ENCODE peak calls at places on chromosomes 6 and 20, in eight cellular contexts. One of them, this sample, is unnamed.

GRCh38 chr6:32888576-32888975 is 34.6 kb downstream of the PSMB9 start:
- DNase-seq in body of pancreas: no peak
- DNase-seq in nephron progenitor cell: no peak
- DNase-seq in stimulated activated naive CD8-positive, alpha-beta T cell treated with anti-CD3 and anti-CD28 coated beads, Interleukin-15, amount 100 ng/mL, for 72 hours: no peak
- DNase-seq in CD4-positive, CD25-positive, alpha-beta regulatory T cell: no peak
- DNase-seq in GM03348: no peak
- DNase-seq in T1000: no peak
- DNase-seq in HCT116: no peak
- DNase-seq in this sample: no peak

GRCh38 chr20:45981261-45981660 is 9.3 kb upstream of the ZNF335 start:
- DNase-seq in GM03348: no peak
- DNase-seq in HCT116: no peak
- DNase-seq in stimulated activated naive CD8-positive, alpha-beta T cell treated with anti-CD3 and anti-CD28 coated beads, Interleukin-15, amount 100 ng/mL, for 72 hours: no peak
- DNase-seq in nephron progenitor cell: no peak
- DNase-seq in body of pancreas: no peak
- DNase-seq in CD4-positive, CD25-positive, alpha-beta regulatory T cell: no peak
- DNase-seq in T1000: no peak
- DNase-seq in this sample: no peak

GRCh38 chr20:10453241-10453640 is 18.1 kb downstream of the SLX4IP start:
- DNase-seq in HCT116: no peak
- DNase-seq in GM03348: no peak
- DNase-seq in body of pancreas: no peak
- DNase-seq in stimulated activated naive CD8-positive, alpha-beta T cell treated with anti-CD3 and anti-CD28 coated beads, Interleukin-15, amount 100 ng/mL, for 72 hours: peak
- DNase-seq in T1000: no peak
- DNase-seq in nephron progenitor cell: no peak
- DNase-seq in CD4-positive, CD25-positive, alpha-beta regulatory T cell: peak
- DNase-seq in this sample: no peak

GRCh38 chr6:102813489-102814275 is 1420.2 kb downstream of the GRIK2 start:
- DNase-seq in body of pancreas: no peak
- DNase-seq in CD4-positive, CD25-positive, alpha-beta regulatory T cell: no peak
- DNase-seq in nephron progenitor cell: no peak
- DNase-seq in T1000: no peak
- DNase-seq in stimulated activated naive CD8-positive, alpha-beta T cell treated with anti-CD3 and anti-CD28 coated beads, Interleukin-15, amount 100 ng/mL, for 72 hours: no peak
- DNase-seq in GM03348: no peak
- DNase-seq in HCT116: peak
- DNase-seq in this sample: no peak

GRCh38 chr20:10705801-10706459 is 32.1 kb upstream of the JAG1 start:
- DNase-seq in body of pancreas: no peak
- DNase-seq in stimulated activated naive CD8-positive, alpha-beta T cell treated with anti-CD3 and anti-CD28 coated beads, Interleukin-15, amount 100 ng/mL, for 72 hours: no peak
- DNase-seq in CD4-positive, CD25-positive, alpha-beta regulatory T cell: no peak
- DNase-seq in GM03348: no peak
- DNase-seq in T1000: no peak
- DNase-seq in nephron progenitor cell: no peak
- DNase-seq in HCT116: peak
- DNase-seq in this sample: no peak

GRCh38 chr6:89888871-89889270 is 5.4 kb upstream of the GJA10 start:
- DNase-seq in GM03348: no peak
- DNase-seq in body of pancreas: no peak
- DNase-seq in stimulated activated naive CD8-positive, alpha-beta T cell treated with anti-CD3 and anti-CD28 coated beads, Interleukin-15, amount 100 ng/mL, for 72 hours: no peak
- DNase-seq in T1000: no peak
- DNase-seq in HCT116: no peak
- DNase-seq in CD4-positive, CD25-positive, alpha-beta regulatory T cell: peak
- DNase-seq in nephron progenitor cell: no peak
- DNase-seq in this sample: no peak

GRCh38 chr6:154169193-154169847 is 130.3 kb downstream of the OPRM1 start:
- DNase-seq in HCT116: no peak
- DNase-seq in stimulated activated naive CD8-positive, alpha-beta T cell treated with anti-CD3 and anti-CD28 coated beads, Interleukin-15, amount 100 ng/mL, for 72 hours: peak
- DNase-seq in T1000: no peak
- DNase-seq in nephron progenitor cell: no peak
- DNase-seq in GM03348: no peak
- DNase-seq in body of pancreas: no peak
- DNase-seq in CD4-positive, CD25-positive, alpha-beta regulatory T cell: no peak
- DNase-seq in this sample: no peak

GRCh38 chr6:40583694-40584093 is 3.5 kb downstream of the LRFN2 start:
- DNase-seq in CD4-positive, CD25-positive, alpha-beta regulatory T cell: no peak
- DNase-seq in nephron progenitor cell: no peak
- DNase-seq in stimulated activated naive CD8-positive, alpha-beta T cell treated with anti-CD3 and anti-CD28 coated beads, Interleukin-15, amount 100 ng/mL, for 72 hours: no peak
- DNase-seq in GM03348: no peak
- DNase-seq in body of pancreas: no peak
- DNase-seq in HCT116: no peak
- DNase-seq in T1000: no peak
- DNase-seq in this sample: no peak

This sample was measured in B cell.